ENCODE peak calls at places on chromosomes 1 and 21, in six cellular contexts. G is mesenchymal stem cell, I is H1, B is H9, J is IMR-90, Z is mesendoderm. H is an unnamed sample.

GRCh38 chr1:10640843-10641553 is 155.4 kb downstream of the CASZ1 start:
- DNase-seq in G (no peak), I (no peak), B (no peak), J (no peak), Z (no peak), H (no peak)

GRCh38 chr21:39114871-39115658 is 68.2 kb downstream of the PSMG1 start:
- DNase-seq in G (peak), I (no peak), B (no peak), J (peak), Z (no peak), H (no peak)

GRCh38 chr1:236039736-236040670 is 24.9 kb downstream of the NID1 start:
- DNase-seq in G (peak), I (no peak), B (no peak), J (peak), Z (no peak), H (no peak)

GRCh38 chr1:151108331-151108730 is 37.8 kb downstream of the GABPB2 start:
- DNase-seq in G (no peak), I (no peak), B (no peak), J (no peak), Z (no peak), H (no peak)

GRCh38 chr1:18109756-18110597 is 2.4 kb downstream of the IGSF21 start:
- DNase-seq in G (no peak), I (peak), B (peak), J (no peak), Z (peak), H (no peak)

GRCh38 chr1:116403506-116404136 is 30.6 kb downstream of the ATP1A1 start:
- DNase-seq in G (no peak), I (no peak), B (no peak), J (no peak), Z (no peak), H (no peak)

GRCh38 chr1:186286615-186287317 is 88.3 kb downstream of the TPR start:
- DNase-seq in G (no peak), I (no peak), B (no peak), J (peak), Z (no peak), H (no peak)

GRCh38 chr1:172948457-172948856 is 102.3 kb downstream of the TNFSF18 start:
- DNase-seq in G (peak), I (no peak), B (no peak), J (peak), Z (no peak), H (no peak)

GRCh38 chr1:32272557-32273388 is 19.1 kb upstream of the HDAC1 start:
- DNase-seq in G (no peak), I (no peak), B (no peak), J (no peak), Z (no peak), H (no peak)

GRCh38 chr21:42468511-42469131 is 27.4 kb downstream of the RSPH1 start:
- DNase-seq in G (no peak), I (no peak), B (no peak), J (no peak), Z (peak), H (no peak)

GRCh38 chr1:30817083-30817450 is 59.5 kb upstream of the LAPTM5 start:
- DNase-seq in G (peak), I (no peak), B (no peak), J (no peak), Z (no peak), H (no peak)

GRCh38 chr1:110605901-110606783 is at the start of gene KCNA2:
- DNase-seq in G (peak), I (peak), B (peak), J (no peak), Z (peak), H (peak)

GRCh38 chr1:8431779-8432178 is 113.9 kb downstream of the SLC45A1 start:
- DNase-seq in G (no peak), I (no peak), B (no peak), J (no peak), Z (no peak), H (no peak)

GRCh38 chr1:228150458-228151169 is 884 bp downstream of the GJC2 start:
- DNase-seq in G (peak), I (no peak), B (peak), J (peak), Z (no peak), H (no peak)

GRCh38 chr1:230778916-230779590 is 31.9 kb downstream of the CAPN9 start:
- DNase-seq in G (peak), I (no peak), B (no peak), J (peak), Z (peak), H (no peak)

GRCh38 chr1:3366181-3367051 is 88.0 kb upstream of the ARHGEF16 start:
- DNase-seq in G (no peak), I (no peak), B (no peak), J (peak), Z (no peak), H (no peak)

GRCh38 chr21:15204887-15205286 is 140.1 kb upstream of the NRIP1 start:
- DNase-seq in G (no peak), I (no peak), B (no peak), J (no peak), Z (no peak), H (no peak)

GRCh38 chr1:80892452-80892995 is 908.2 kb upstream of the ADGRL2 start:
- DNase-seq in G (peak), I (no peak), B (no peak), J (peak), Z (peak), H (peak)

GRCh38 chr1:226532553-226532952 is 16.0 kb upstream of the STUM start:
- DNase-seq in G (no peak), I (no peak), B (peak), J (no peak), Z (peak), H (peak)

GRCh38 chr1:227785812-227786608 is 29.5 kb upstream of the PRSS38 start:
- DNase-seq in G (no peak), I (no peak), B (no peak), J (no peak), Z (no peak), H (no peak)

GRCh38 chr1:175002910-175003517 is 3.3 kb downstream of the CACYBP start:
- DNase-seq in G (no peak), I (no peak), B (no peak), J (no peak), Z (no peak), H (no peak)

GRCh38 chr1:174999216-174999925 is 376 bp upstream of the CACYBP start:
- DNase-seq in G (peak), I (peak), B (peak), J (peak), Z (peak), H (peak)

GRCh38 chr1:174998569-174999215 is 1.1 kb upstream of the CACYBP start:
- DNase-seq in G (peak), I (no peak), B (peak), J (peak), Z (peak), H (peak)

GRCh38 chr1:175000697-175001187 is 995 bp downstream of the CACYBP start:
- DNase-seq in G (peak), I (no peak), B (no peak), J (no peak), Z (no peak), H (no peak)

DNA sequence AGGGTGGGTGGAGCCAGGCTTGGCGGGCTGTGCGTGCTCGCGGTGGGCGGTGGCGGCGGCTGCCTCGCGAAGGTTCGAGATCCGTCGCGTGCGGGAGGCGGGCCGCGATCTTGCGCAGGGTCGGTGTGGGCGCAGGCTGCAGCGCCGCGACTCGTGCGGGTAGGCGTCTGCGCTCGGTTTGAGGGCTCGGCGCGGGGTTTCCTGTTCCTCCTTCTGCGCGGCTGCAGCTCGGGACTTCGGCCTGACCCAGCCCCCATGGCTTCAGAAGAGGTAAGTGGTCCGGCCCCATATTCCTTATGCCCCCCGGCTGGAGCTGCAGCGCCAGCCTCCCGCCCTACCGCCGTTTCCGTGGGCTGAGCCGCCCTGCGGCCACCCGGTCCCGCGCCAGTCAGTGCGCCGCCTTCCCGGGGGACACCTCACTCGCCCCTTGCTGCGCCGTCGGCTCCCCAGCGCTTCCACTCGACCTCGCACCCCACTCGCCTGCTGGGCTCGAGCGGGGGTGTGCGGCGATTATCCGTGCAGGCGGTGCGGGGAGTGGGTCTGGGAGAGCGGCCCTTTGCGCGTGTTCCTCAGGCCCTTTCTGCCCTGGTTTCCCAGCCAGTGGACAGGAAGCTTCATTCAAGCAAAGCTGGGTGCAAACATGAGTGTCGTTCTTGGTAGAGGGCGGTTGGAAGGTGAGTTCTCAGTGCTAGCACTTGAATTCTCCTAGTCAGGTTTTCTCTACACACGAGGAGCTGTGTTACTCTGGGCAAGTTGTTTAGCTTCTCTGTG is at the start of gene CACYBP:
- DNase-seq in G (peak), I (no peak), B (no peak), J (peak), Z (peak), H (no peak)
- H2BK5ac ChIP-seq in G (peak), I (peak), B (peak), J (peak), Z (peak), H (peak)

GRCh38 chr1:16371725-16372124 is 4.7 kb downstream of the SZRD1 start:
- DNase-seq in G (peak), I (no peak), B (no peak), J (peak), Z (no peak), H (no peak)
- H3K4ac ChIP-seq in G (no peak), I (no peak), B (no peak), J (peak), Z (no peak), H (no peak)

DNA sequence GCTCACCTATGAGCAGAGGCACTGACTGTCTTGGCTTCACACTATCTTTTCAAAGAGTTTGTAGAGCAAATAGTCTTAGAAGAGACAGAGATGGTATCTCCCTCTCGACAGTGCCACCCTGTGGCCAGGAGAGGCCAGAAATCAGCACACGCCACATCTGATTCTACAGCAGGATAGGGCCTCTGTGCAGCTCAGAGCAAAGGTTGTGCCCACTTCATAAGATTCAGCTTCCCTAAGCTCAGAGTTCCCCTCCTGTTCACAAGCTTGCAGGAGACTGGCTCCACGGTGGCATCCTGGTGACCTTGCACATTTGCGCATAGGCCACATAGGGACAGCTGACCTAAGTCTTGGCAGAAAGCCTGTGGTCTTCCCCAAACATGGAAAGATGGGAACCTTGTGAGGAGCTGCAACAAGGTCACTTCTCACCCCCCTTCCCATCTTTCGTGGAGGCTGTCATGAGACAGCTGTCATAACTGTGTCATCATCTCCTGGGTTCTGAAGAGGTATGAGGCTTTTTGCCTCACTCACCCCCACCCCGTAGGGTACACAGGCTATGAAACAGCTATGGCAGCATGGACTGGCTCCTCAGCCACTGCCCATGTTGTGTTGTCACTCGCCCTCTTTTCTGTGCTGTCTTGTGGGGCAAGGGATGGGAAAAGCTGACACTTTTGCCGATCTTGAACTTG is 3.0 kb downstream of the ITLN2 start:
- DNase-seq in G (peak), I (peak), B (peak), J (peak), Z (peak), H (peak)
- H2BK5ac ChIP-seq in G (no peak), I (no peak), B (no peak), J (no peak), Z (no peak), H (no peak)

DNA sequence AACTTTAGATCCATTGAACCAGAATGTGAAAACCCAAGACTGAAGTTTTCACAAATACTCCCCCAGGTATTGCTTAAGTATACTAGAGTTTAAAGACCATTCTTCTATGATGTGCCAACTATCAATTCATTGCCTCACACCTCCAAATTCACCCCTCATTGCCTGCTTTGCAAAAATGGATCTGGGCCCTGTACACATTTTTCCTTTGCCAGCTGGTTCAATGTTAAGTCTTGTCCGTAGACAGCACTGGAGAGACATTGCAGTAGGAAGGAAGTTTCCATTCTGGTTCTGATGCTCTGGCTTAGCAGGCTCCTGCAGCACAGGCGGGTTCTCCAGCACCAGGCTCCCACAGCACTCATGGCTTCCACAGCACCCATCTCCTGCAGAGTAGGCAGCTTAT is 130.0 kb downstream of the PROX1 start:
- DNase-seq in G (no peak), I (no peak), B (no peak), J (no peak), Z (no peak), H (no peak)
- H3K4ac ChIP-seq in G (no peak), I (no peak), B (no peak), J (no peak), Z (no peak), H (no peak)

DNA sequence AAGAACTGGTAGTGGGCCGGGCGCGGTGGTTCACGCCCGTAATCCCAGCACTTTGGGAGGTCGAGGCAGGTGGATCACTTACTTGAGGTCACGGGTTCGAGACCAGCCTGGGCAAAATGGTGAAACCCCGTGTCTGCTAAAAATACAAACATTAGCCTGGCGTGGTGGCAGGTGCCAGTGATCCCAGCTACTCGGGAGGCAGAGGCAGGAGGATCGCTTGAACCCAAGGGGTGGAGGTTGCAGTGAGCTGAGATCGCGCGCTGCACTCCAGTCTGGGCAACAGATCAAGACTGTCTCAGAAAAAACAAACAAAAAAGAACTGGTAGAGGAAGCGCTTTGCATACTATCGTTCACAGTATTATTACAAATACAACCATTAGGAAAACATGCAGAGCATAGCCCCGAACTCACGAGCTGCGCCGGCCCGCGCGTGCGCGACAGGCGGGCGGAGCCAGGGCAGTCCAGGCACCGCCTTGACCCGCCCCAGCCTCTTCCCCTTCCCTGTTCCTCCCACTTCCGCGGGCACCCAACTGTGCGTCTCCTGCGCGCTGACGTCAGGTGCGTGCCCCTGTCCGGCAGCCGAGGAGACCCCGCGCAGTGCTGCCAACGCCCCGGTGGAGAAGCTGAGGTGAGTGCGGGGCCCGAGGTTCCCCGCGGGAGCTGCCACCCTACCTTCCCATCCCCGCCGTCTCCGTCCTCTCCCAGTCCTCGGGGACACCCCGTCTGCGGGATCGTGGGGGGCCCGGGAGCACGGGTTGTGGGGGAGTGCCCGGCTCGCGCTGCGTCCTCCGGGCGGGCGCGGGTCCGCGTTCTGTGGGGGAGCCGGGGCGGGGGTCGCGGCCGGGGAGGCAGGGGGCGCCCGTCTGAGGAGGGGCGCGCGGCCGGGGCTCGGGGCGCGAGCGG is at the start of gene CDC42:
- DNase-seq in G (peak), I (peak), B (peak), J (peak), Z (peak), H (peak)
- H2BK5ac ChIP-seq in G (peak), I (peak), B (peak), J (peak), Z (peak), H (peak)

DNA sequence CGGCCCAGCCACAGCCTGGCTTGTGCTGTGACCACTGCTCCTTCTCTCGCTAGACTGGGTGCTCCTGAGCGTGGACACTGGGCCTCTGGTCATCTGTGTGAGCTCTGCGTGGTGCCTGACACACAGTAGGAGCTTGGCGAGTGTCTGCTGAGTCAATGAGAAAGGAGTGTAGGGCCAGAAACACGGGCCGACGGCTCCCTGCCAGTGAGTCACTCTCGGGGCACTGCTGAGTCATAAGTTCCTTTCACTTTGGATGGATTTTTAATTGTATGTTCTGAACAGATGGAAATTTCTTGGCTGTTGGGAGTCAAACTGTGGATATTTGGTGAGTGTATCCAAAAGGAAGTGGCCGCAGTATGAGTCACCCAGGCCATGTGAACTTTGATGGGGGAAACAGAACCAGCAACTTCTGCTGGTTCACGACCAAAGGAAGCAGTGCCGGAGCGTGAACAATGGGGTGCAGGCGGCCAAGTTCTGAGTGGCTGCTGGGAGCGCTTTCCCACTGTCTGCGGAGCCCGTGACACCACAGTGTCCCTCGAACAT is 41.0 kb upstream of the COL18A1 start:
- DNase-seq in G (peak), I (no peak), B (no peak), J (peak), Z (peak), H (no peak)
- H3K4ac ChIP-seq in G (peak), I (peak), B (no peak), J (peak), Z (peak), H (no peak)

GRCh38 chr1:155226910-155227260 is 18.4 kb downstream of the MTX1 start:
- DNase-seq in G (peak), I (no peak), B (peak), J (peak), Z (no peak), H (peak)
- H2BK5ac ChIP-seq in G (no peak), I (peak), B (no peak), J (peak), Z (peak), H (no peak)

H was measured in neuronal stem cell.